ENCODE peak calls at places on chromosomes 16 and 17, in six cellular contexts. Y is ovary, X is HL-60, K is psoas muscle, U is upper lobe of right lung, V is AG04450. N is an unnamed sample.

GRCh38 chr16:48946687-48947370 is 334.8 kb downstream of the CBLN1 start:
- DNase-seq in Y (no peak), K (no peak), U (no peak), X (no peak), V (no peak), N (no peak)

GRCh38 chr16:73122604-73123386 is 74.9 kb upstream of the ZFHX3 start:
- DNase-seq in X (no peak), V (no peak), Y (no peak), U (no peak), K (no peak), N (no peak)

GRCh38 chr16:4266372-4266771 is 6.5 kb downstream of the TFAP4 start:
- DNase-seq in K (no peak), V (no peak), X (no peak), Y (no peak), U (no peak), N (no peak)

GRCh38 chr16:87391950-87392822 is at the start of gene MAP1LC3B:
- DNase-seq in K (peak; percentile 98), Y (peak; percentile 99), V (peak; percentile 87), U (peak; percentile 99), X (peak; percentile 68), N (peak; percentile 98)

GRCh38 chr17:40598928-40599627 is 33.8 kb upstream of the CCR7 start:
- DNase-seq in U (no peak), X (no peak), K (peak; percentile 64), V (no peak), Y (no peak), N (no peak)

GRCh38 chr17:49523706-49524472 is 28.8 kb downstream of the NGFR start:
- DNase-seq in V (no peak), Y (no peak), X (no peak), U (no peak), K (no peak), N (no peak)

GRCh38 chr17:82436601-82437324 is 13.8 kb downstream of the CYBC1 start:
- DNase-seq in X (no peak), K (no peak), U (no peak), Y (no peak), V (no peak), N (no peak)

GRCh38 chr16:81780350-81780749 is 1.3 kb downstream of the PLCG2 start:
- DNase-seq in Y (no peak), V (no peak), X (no peak), K (no peak), U (no peak), N (no peak)

GRCh38 chr16:89197633-89198416 is 2.5 kb downstream of the SLC22A31 start:
- DNase-seq in X (no peak), V (no peak), U (no peak), K (peak; percentile 48), Y (no peak), N (no peak)

GRCh38 chr16:72844225-72844920 is 203.6 kb downstream of the ZFHX3 start:
- DNase-seq in X (no peak), U (no peak), K (no peak), V (no peak), Y (no peak), N (no peak)

GRCh38 chr17:78394209-78394608 is 15.8 kb downstream of the PGS1 start:
- DNase-seq in K (no peak), U (no peak), V (no peak), X (no peak), Y (no peak), N (no peak)

GRCh38 chr16:11111166-11111565 is 144.8 kb downstream of the SOCS1 start:
- DNase-seq in Y (no peak), K (no peak), U (no peak), V (no peak), X (no peak), N (no peak)

GRCh38 chr16:77213542-77214108 is 14.4 kb downstream of the SYCE1L start:
- DNase-seq in V (peak; percentile 37), K (no peak), Y (peak; percentile 46), X (no peak), U (no peak), N (no peak)

GRCh38 chr17:82287849-82288601 is 14.5 kb upstream of the CSNK1D start:
- DNase-seq in X (peak; percentile 98), Y (peak; percentile 84), U (peak; percentile 93), V (peak; percentile 48), K (peak; percentile 84), N (peak; percentile 85)

GRCh38 chr17:31858647-31859486 is at the start of gene COPRS:
- DNase-seq in X (peak; percentile 73), K (peak; percentile 96), V (peak; percentile 66), Y (peak; percentile 93), U (peak; percentile 95), N (peak; percentile 96)

GRCh38 chr17:74865504-74866197 is 6.0 kb upstream of the GRIN2C start:
- DNase-seq in V (no peak), U (no peak), K (peak; percentile 45), X (no peak), Y (no peak), N (no peak)
- TF ChIP-seq CTCF in V (no peak), U (no peak), K (no peak), X (no peak), Y (no peak), N (no peak)

GRCh38 chr17:76585048-76585648 is 512 bp downstream of the ST6GALNAC2 start:
- DNase-seq in Y (peak; percentile 65), K (no peak), U (peak; percentile 77), X (no peak), V (no peak), N (peak; percentile 63)

GRCh38 chr17:76584427-76585047 is 1.1 kb downstream of the ST6GALNAC2 start:
- DNase-seq in K (no peak), X (no peak), V (no peak), U (peak; percentile 65), Y (no peak), N (peak; percentile 63)

GRCh38 chr17:76586741-76587487 is 1.3 kb upstream of the ST6GALNAC2 start:
- DNase-seq in V (no peak), K (no peak), X (no peak), U (peak; percentile 66), Y (no peak), N (no peak)

GRCh38 chr17:76588182-76588581 is 2.5 kb upstream of the ST6GALNAC2 start:
- DNase-seq in V (no peak), X (no peak), K (no peak), Y (peak; percentile 51), U (peak; percentile 27), N (no peak)

DNA sequence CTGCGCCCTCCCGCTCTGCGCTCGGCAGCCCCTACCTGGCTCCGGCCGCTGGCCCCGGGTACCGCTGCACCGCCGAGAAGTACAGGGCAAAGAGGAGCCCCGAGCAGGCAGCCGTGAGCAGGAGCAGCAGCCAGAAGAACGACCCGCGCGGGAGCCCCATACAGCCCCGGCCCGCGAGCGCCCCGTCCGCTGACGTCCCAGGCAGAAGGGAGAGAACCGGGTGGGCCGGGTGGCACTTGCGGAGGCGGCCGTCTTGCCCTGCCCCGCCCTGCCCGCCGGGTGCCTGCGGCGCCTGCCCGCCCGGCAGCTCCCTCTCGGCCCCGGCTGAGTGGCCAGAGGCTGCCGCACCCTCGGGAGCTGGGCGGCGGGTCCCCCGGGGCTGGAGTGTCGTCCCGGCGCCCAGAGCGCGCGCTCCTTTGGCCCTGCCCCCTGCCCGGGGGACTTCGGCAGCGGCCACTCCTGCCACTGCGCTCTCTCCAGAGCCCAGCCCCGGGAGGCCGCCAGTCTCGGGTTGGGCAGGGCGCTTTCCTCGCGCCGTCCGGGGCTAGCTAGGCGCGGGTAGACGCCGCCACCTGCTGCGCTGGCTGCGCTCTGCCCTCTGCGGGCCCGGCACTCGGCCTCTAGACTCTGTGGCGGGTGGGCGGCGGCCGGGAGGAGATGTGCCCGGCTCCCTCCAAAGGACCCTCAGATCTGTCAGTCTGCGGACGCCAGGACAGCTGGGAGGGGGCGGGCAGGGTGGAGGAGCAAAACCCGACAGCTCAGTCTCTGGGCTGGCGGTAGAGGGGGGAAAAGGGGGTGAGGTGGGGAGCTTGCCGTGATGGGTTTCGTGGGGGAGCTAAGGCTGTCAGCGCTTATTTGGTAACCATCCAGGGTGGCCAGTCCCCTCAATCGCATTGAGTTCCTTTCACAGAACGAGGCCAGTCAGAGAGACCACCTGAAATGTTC is at the start of gene ST6GALNAC2:
- DNase-seq in K (peak; percentile 88), X (no peak), V (no peak), Y (peak; percentile 73), U (peak; percentile 95), N (peak; percentile 79)
- H3K27ac ChIP-seq in K (peak within 1 kb of the TSS; percentile 82), X (no peak within 1 kb of the TSS), V (no peak within 1 kb of the TSS), Y (no peak within 1 kb of the TSS), U (peak within 1 kb of the TSS; percentile 81), N (peak within 1 kb of the TSS; percentile 52)

GRCh38 chr17:58329035-58329807 is 626 bp upstream of the TSPOAP1 start:
- DNase-seq in K (no peak), X (peak; percentile 89), U (peak; percentile 73), V (no peak), Y (peak; percentile 33), N (no peak)
- TF ChIP-seq CTCF in K (no peak), X (peak; percentile 48), U (peak; percentile 40), V (peak; percentile 31), Y (no peak), N (no peak)

GRCh38 chr17:41678411-41678906 is 10.2 kb upstream of the EIF1 start:
- DNase-seq in U (no peak), X (no peak), Y (no peak), K (peak; percentile 18), V (no peak), N (peak; percentile 41)
- H3K27ac ChIP-seq in U (peak overlapping the region; percentile 87), X (peak overlapping the region; percentile 42), Y (no peak overlapping the region), K (peak overlapping the region; percentile 61), V (no peak overlapping the region), N (peak overlapping the region; percentile 69)

GRCh38 chr17:62996221-62996620 is 30.2 kb downstream of the TANC2 start:
- DNase-seq in U (no peak), K (no peak), X (peak; percentile 3), V (no peak), Y (no peak), N (no peak)
- TF ChIP-seq CTCF in U (no peak), K (no peak), X (no peak), V (no peak), Y (no peak), N (no peak)

GRCh38 chr17:4898927-4899326 is 409 bp upstream of the C17orf107 start:
- DNase-seq in Y (peak; percentile 77), U (no peak), K (peak; percentile 55), V (no peak), X (no peak), N (no peak)
- H3K27ac ChIP-seq in Y (peak overlapping the region; percentile 66), U (no peak overlapping the region), K (no peak overlapping the region), V (no peak overlapping the region), X (no peak overlapping the region), N (no peak overlapping the region)

DNA sequence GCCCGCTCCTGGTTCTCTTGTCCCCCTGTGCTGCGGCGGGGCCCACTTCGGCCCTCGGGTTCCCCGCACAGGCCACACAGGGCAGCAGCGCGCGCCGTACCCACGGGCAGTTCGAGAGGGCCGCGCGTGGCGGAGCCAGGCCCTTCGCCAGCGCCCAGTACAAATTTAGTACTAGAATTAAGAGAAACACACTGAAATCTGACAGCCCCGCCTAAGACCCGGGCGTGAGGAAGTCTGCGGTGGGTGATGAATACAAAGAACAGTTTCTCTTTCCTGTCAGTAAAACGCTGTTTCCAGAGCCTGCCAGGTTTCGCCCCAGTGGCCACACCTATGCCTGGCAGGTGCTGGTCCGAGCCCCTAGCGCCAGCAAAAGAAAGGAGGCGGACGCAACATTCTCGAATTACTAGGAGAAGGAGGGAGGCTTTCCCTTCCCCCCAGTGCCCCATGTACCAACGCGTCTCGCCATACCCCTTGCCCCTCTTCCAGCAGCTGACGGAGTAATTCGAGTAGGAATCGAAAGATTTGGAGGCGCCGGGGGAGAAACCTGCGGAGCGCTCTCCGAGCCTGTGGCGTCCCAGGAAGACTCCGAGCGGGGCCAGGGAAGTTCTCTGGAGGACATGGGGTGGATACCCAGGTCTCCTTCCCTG is 591 bp upstream of the SLFN5 start:
- DNase-seq in V (no peak), X (no peak), K (peak; percentile 82), U (peak; percentile 89), Y (peak; percentile 56), N (peak; percentile 77)
- TF ChIP-seq CTCF in V (peak; percentile 20), X (no peak), K (peak; percentile 37), U (peak; percentile 39), Y (no peak), N (peak; percentile 28)

GRCh38 chr17:60188727-60189126 is 39.0 kb downstream of the CA4 start:
- DNase-seq in X (no peak), Y (no peak), K (no peak), U (no peak), V (no peak), N (no peak)
- H3K27ac ChIP-seq in X (no peak overlapping the region), Y (no peak overlapping the region), K (no peak overlapping the region), U (no peak overlapping the region), V (no peak overlapping the region), N (no peak overlapping the region)